ENCODE peak calls at places on chromosomes 12 and 14, in four cellular contexts. B is GM12865, K is K562, C is ELR. U is an unnamed sample.

GRCh38 chr14:71387753-71388152 is 480.5 kb downstream of the PCNX1 start:
- DNase-seq in B (no peak), K (no peak), C (no peak), U (no peak)

GRCh38 chr14:44961151-44961729 is 507 bp downstream of the KLHL28 start:
- DNase-seq in B (peak), K (peak), C (peak), U (peak)

GRCh38 chr14:30355431-30355913 is 203.5 kb upstream of the G2E3 start:
- DNase-seq in B (peak), K (no peak), C (no peak), U (peak)

GRCh38 chr14:36952702-36953101 is 219.7 kb downstream of the SLC25A21 start:
- DNase-seq in B (no peak), K (no peak), C (peak), U (no peak)

GRCh38 chr14:85380891-85381290 is 149.1 kb upstream of the FLRT2 start:
- DNase-seq in B (no peak), K (no peak), C (no peak), U (no peak)

GRCh38 chr12:125145196-125145595 is 80.0 kb downstream of the AACS start:
- DNase-seq in B (no peak), K (no peak), C (no peak), U (no peak)

GRCh38 chr14:105891221-105891602 is 364.8 kb downstream of the TMEM121 start:
- DNase-seq in B (no peak), K (peak), C (no peak), U (no peak)

GRCh38 chr14:74488788-74489397 is 4.2 kb downstream of the NPC2 start:
- DNase-seq in B (peak), K (no peak), C (peak), U (no peak)

GRCh38 chr14:104935026-104935650 is 10.5 kb downstream of the PLD4 start:
- DNase-seq in B (no peak), K (no peak), C (no peak), U (peak)

GRCh38 chr14:92728781-92729364 is 19.6 kb downstream of the LGMN start:
- DNase-seq in B (peak), K (no peak), C (peak), U (peak)

GRCh38 chr12:14769462-14769836 is 33.8 kb downstream of the WBP11 start:
- DNase-seq in B (no peak), K (no peak), C (no peak), U (peak)

GRCh38 chr14:101078105-101078891 is 174.8 kb upstream of the RTL1 start:
- DNase-seq in B (no peak), K (no peak), C (no peak), U (no peak)

GRCh38 chr12:76489737-76490136 is 69.8 kb downstream of the OSBPL8 start:
- DNase-seq in B (no peak), K (no peak), C (peak), U (no peak)

GRCh38 chr12:14366211-14366762 is 805 bp downstream of the ATF7IP start:
- DNase-seq in B (peak), K (no peak), C (peak), U (no peak)

GRCh38 chr12:47034661-47035060 is 44.8 kb upstream of the PCED1B start:
- DNase-seq in B (no peak), K (no peak), C (no peak), U (no peak)

GRCh38 chr14:67784244-67784823 is 32.1 kb downstream of the ZFYVE26 start:
- DNase-seq in B (no peak), K (no peak), C (no peak), U (no peak)

GRCh38 chr12:56127888-56128668 is at the start of gene ESYT1:
- DNase-seq in B (peak), K (peak), C (peak), U (peak)

GRCh38 chr14:100612879-100613455 is 25.8 kb upstream of the BEGAIN start:
- DNase-seq in B (no peak), K (peak), C (no peak), U (no peak)

GRCh38 chr14:80404413-80404812 is 193.1 kb upstream of the DIO2 start:
- DNase-seq in B (no peak), K (no peak), C (no peak), U (no peak)

GRCh38 chr12:115351513-115352077 is 667.6 kb upstream of the TBX3 start:
- DNase-seq in B (no peak), K (no peak), C (no peak), U (no peak)

GRCh38 chr12:34625116-34625515 is 602.8 kb downstream of the ALG10 start:
- DNase-seq in B (peak), K (no peak), C (peak), U (no peak)

GRCh38 chr14:94129111-94129757 is at the start of gene IFI27L2:
- DNase-seq in B (peak), K (peak), C (peak), U (peak)

GRCh38 chr12:96397756-96398421 is 2.4 kb downstream of the CDK17 start:
- DNase-seq in B (no peak), K (no peak), C (peak), U (no peak)

GRCh38 chr14:106691601-106692291 is 1165.4 kb downstream of the TMEM121 start:
- DNase-seq in B (peak), K (peak), C (peak), U (peak)

GRCh38 chr12:32134144-32134888 is 27.7 kb downstream of the BICD1 start:
- DNase-seq in B (peak), K (no peak), C (peak), U (peak)

GRCh38 chr12:8644345-8645248 is 18.0 kb downstream of the MFAP5 start:
- DNase-seq in B (peak), K (no peak), C (no peak), U (peak)

GRCh38 chr14:62029569-62029924 is 267.3 kb downstream of the SNAPC1 start:
- DNase-seq in B (peak), K (no peak), C (no peak), U (peak)

GRCh38 chr12:56158926-56159461 is 835 bp downstream of the MYL6 start:
- DNase-seq in B (peak), K (no peak), C (peak), U (peak)

GRCh38 chr12:6202331-6202730 is 2.1 kb downstream of the CD9 start:
- DNase-seq in B (no peak), K (no peak), C (no peak), U (no peak)